ENCODE peak calls at places on chromosomes 3 and 15, in five cellular contexts. W is AG09319; K is activated naive CD8-positive, alpha-beta T cell treated with anti-CD3 and anti-CD28 coated beads for 36 hours; I is Caki2; P is body of pancreas. O is an unnamed sample.

GRCh38 chr15:64354683-64355558 is 1.1 kb downstream of the CSNK1G1 start:
- DNase-seq in W (no peak), P (no peak), I (peak), K (no peak), O (peak)

GRCh38 chr3:121651684-121652083 is 9.0 kb downstream of the HCLS1 start:
- DNase-seq in P (no peak), K (no peak), I (peak), W (no peak), O (peak)

GRCh38 chr15:83015361-83015760 is 3.9 kb upstream of the C15orf40 start:
- DNase-seq in P (no peak), K (no peak), I (no peak), W (no peak), O (no peak)

GRCh38 chr3:64647825-64648224 is 40.0 kb downstream of the ADAMTS9 start:
- DNase-seq in I (no peak), P (no peak), K (no peak), W (no peak), O (no peak)

GRCh38 chr3:146339262-146339808 is 88.4 kb upstream of the PLSCR4 start:
- DNase-seq in I (no peak), P (no peak), K (no peak), W (no peak), O (no peak)

GRCh38 chr3:128936341-128936740 is 56.9 kb downstream of the ACAD9 start:
- DNase-seq in W (no peak), I (no peak), P (no peak), K (no peak), O (no peak)

GRCh38 chr3:146326875-146327543 is 76.1 kb upstream of the PLSCR4 start:
- DNase-seq in K (no peak), P (peak), I (peak), W (peak), O (peak)

GRCh38 chr3:173889522-173890055 is 492.0 kb downstream of the NLGN1 start:
- DNase-seq in P (no peak), K (no peak), W (no peak), I (no peak), O (no peak)

GRCh38 chr3:131907809-131908208 is 127.0 kb downstream of the CPNE4 start:
- DNase-seq in P (no peak), W (no peak), K (no peak), I (no peak), O (no peak)

GRCh38 chr3:179438836-179439235 is 12.4 kb downstream of the GNB4 start:
- DNase-seq in W (no peak), K (no peak), I (no peak), P (no peak), O (peak)

GRCh38 chr15:75107905-75108838 is 84.8 kb downstream of the PPCDC start:
- DNase-seq in K (peak), P (no peak), I (peak), W (peak), O (peak)

GRCh38 chr3:55746808-55747413 is 259.8 kb upstream of the WNT5A start:
- DNase-seq in K (no peak), W (no peak), I (no peak), P (no peak), O (no peak)

GRCh38 chr3:123605789-123606234 is 21.0 kb upstream of the HACD2 start:
- DNase-seq in I (peak), K (no peak), P (no peak), W (no peak), O (no peak)

GRCh38 chr15:89469331-89470107 is 26.9 kb downstream of the RHCG start:
- DNase-seq in K (no peak), W (no peak), I (no peak), P (no peak), O (no peak)

GRCh38 chr15:60223161-60223560 is 174.6 kb downstream of the ANXA2 start:
- DNase-seq in I (peak), W (no peak), K (no peak), P (no peak), O (no peak)

GRCh38 chr15:85689729-85690128 is 105.0 kb downstream of the KLHL25 start:
- DNase-seq in W (no peak), K (peak), I (no peak), P (no peak), O (peak)

GRCh38 chr3:177561365-177561764 is 364.1 kb upstream of the TBL1XR1 start:
- DNase-seq in P (no peak), K (no peak), I (no peak), W (no peak), O (no peak)

GRCh38 chr3:54917862-54918261 is 10.0 kb downstream of the LRTM1 start:
- DNase-seq in K (no peak), P (no peak), I (no peak), W (no peak), O (no peak)

GRCh38 chr3:188370081-188370830 is 216.3 kb downstream of the LPP start:
- DNase-seq in W (no peak), P (no peak), I (no peak), K (no peak), O (no peak)

GRCh38 chr3:133854971-133855370 is 40.7 kb downstream of the RAB6B start:
- DNase-seq in W (no peak), I (no peak), K (no peak), P (no peak), O (no peak)

GRCh38 chr15:70264014-70264492 is 166.3 kb upstream of the TLE3 start:
- DNase-seq in K (no peak), P (no peak), W (no peak), I (peak), O (peak)

GRCh38 chr15:78671626-78672211 is 30.7 kb upstream of the CHRNB4 start:
- DNase-seq in K (no peak), W (no peak), P (no peak), I (no peak), O (no peak)

GRCh38 chr3:31341130-31341529 is 191.6 kb upstream of the STT3B start:
- DNase-seq in W (no peak), I (no peak), K (no peak), P (no peak), O (no peak)

GRCh38 chr3:188242426-188243123 is 88.6 kb downstream of the LPP start:
- DNase-seq in W (no peak), K (no peak), I (no peak), P (no peak), O (no peak)

GRCh38 chr3:24683090-24683489 is 188.4 kb upstream of the THRB start:
- DNase-seq in W (no peak), I (no peak), K (no peak), P (no peak), O (no peak)

GRCh38 chr15:58987036-58987435 is 427 bp upstream of the RNF111 start:
- DNase-seq in P (no peak), I (no peak), K (no peak), W (no peak), O (no peak)

GRCh38 chr3:43503067-43503728 is 118.6 kb downstream of the ANO10 start:
- DNase-seq in K (no peak), W (no peak), I (peak), P (no peak), O (peak)

GRCh38 chr3:168620854-168621253 is 525.1 kb upstream of the GOLIM4 start:
- DNase-seq in W (no peak), P (peak), I (no peak), K (no peak), O (no peak)

GRCh38 chr3:187852842-187853727 is 107.8 kb upstream of the BCL6 start:
- DNase-seq in P (no peak), K (no peak), I (peak), W (no peak), O (no peak)

O was measured in RPMI8226.